ENCODE peak calls at places on chromosomes 7 and 10, in ten cellular contexts. One of them, this sample, is unnamed.

GRCh38 chr10:122152544-122152943 is 118.6 kb upstream of the BTBD16 start:
- DNase-seq in stimulated activated CD8-positive, alpha-beta memory T cell treated with anti-CD3 and anti-CD28 coated beads, Interleukin-4, amount 100 ng/mL, for 4 hours: no peak
- DNase-seq in cardiac muscle cell: no peak
- DNase-seq in AG10803: peak; percentile 91
- DNase-seq in T follicular helper cell: no peak
- DNase-seq in activated effector memory CD4-positive, alpha-beta T cell treated with Interleukin-2 at 50 U/mL for 16 hours: no peak
- DNase-seq in LoVo: no peak
- DNase-seq in CD8-positive, alpha-beta memory T cell: no peak
- DNase-seq in NCI-H1105: no peak
- DNase-seq in astrocyte: peak; percentile 59
- DNase-seq in this sample: no peak

GRCh38 chr7:75966209-75966961 is 28.0 kb downstream of the TMEM120A start:
- DNase-seq in T follicular helper cell: no peak
- DNase-seq in NCI-H1105: peak; percentile 66
- DNase-seq in activated effector memory CD4-positive, alpha-beta T cell treated with Interleukin-2 at 50 U/mL for 16 hours: no peak
- DNase-seq in CD8-positive, alpha-beta memory T cell: no peak
- DNase-seq in cardiac muscle cell: no peak
- DNase-seq in astrocyte: peak; percentile 50
- DNase-seq in stimulated activated CD8-positive, alpha-beta memory T cell treated with anti-CD3 and anti-CD28 coated beads, Interleukin-4, amount 100 ng/mL, for 4 hours: no peak
- DNase-seq in LoVo: no peak
- DNase-seq in AG10803: peak; percentile 81
- DNase-seq in this sample: no peak

GRCh38 chr10:22252286-22252800 is 34.5 kb upstream of the EBLN1 start:
- DNase-seq in activated effector memory CD4-positive, alpha-beta T cell treated with Interleukin-2 at 50 U/mL for 16 hours: peak; percentile 46
- DNase-seq in NCI-H1105: no peak
- DNase-seq in cardiac muscle cell: peak; percentile 44
- DNase-seq in stimulated activated CD8-positive, alpha-beta memory T cell treated with anti-CD3 and anti-CD28 coated beads, Interleukin-4, amount 100 ng/mL, for 4 hours: no peak
- DNase-seq in T follicular helper cell: no peak
- DNase-seq in LoVo: no peak
- DNase-seq in astrocyte: peak; percentile 46
- DNase-seq in AG10803: peak; percentile 44
- DNase-seq in CD8-positive, alpha-beta memory T cell: peak; percentile 16
- DNase-seq in this sample: no peak

GRCh38 chr10:122421747-122422146 is 32.7 kb upstream of the ARMS2 start:
- DNase-seq in AG10803: peak; percentile 24
- DNase-seq in activated effector memory CD4-positive, alpha-beta T cell treated with Interleukin-2 at 50 U/mL for 16 hours: no peak
- DNase-seq in LoVo: no peak
- DNase-seq in astrocyte: no peak
- DNase-seq in T follicular helper cell: no peak
- DNase-seq in cardiac muscle cell: no peak
- DNase-seq in CD8-positive, alpha-beta memory T cell: no peak
- DNase-seq in stimulated activated CD8-positive, alpha-beta memory T cell treated with anti-CD3 and anti-CD28 coated beads, Interleukin-4, amount 100 ng/mL, for 4 hours: no peak
- DNase-seq in NCI-H1105: no peak
- DNase-seq in this sample: no peak

GRCh38 chr10:71092812-71093391 is 119.5 kb upstream of the UNC5B start:
- DNase-seq in stimulated activated CD8-positive, alpha-beta memory T cell treated with anti-CD3 and anti-CD28 coated beads, Interleukin-4, amount 100 ng/mL, for 4 hours: no peak
- DNase-seq in LoVo: no peak
- DNase-seq in cardiac muscle cell: peak; percentile 42
- DNase-seq in T follicular helper cell: no peak
- DNase-seq in CD8-positive, alpha-beta memory T cell: no peak
- DNase-seq in AG10803: no peak
- DNase-seq in activated effector memory CD4-positive, alpha-beta T cell treated with Interleukin-2 at 50 U/mL for 16 hours: no peak
- DNase-seq in NCI-H1105: no peak
- DNase-seq in astrocyte: no peak
- DNase-seq in this sample: no peak

GRCh38 chr7:139246905-139247304 is 15.9 kb downstream of the UBN2 start:
- DNase-seq in T follicular helper cell: no peak
- DNase-seq in LoVo: no peak
- DNase-seq in NCI-H1105: no peak
- DNase-seq in AG10803: peak; percentile 76
- DNase-seq in astrocyte: peak; percentile 47
- DNase-seq in activated effector memory CD4-positive, alpha-beta T cell treated with Interleukin-2 at 50 U/mL for 16 hours: no peak
- DNase-seq in stimulated activated CD8-positive, alpha-beta memory T cell treated with anti-CD3 and anti-CD28 coated beads, Interleukin-4, amount 100 ng/mL, for 4 hours: no peak
- DNase-seq in CD8-positive, alpha-beta memory T cell: no peak
- DNase-seq in cardiac muscle cell: no peak
- DNase-seq in this sample: no peak

GRCh38 chr7:81094952-81095351 is 176.1 kb upstream of the SEMA3C start:
- DNase-seq in NCI-H1105: no peak
- DNase-seq in LoVo: no peak
- DNase-seq in astrocyte: no peak
- DNase-seq in AG10803: no peak
- DNase-seq in stimulated activated CD8-positive, alpha-beta memory T cell treated with anti-CD3 and anti-CD28 coated beads, Interleukin-4, amount 100 ng/mL, for 4 hours: no peak
- DNase-seq in activated effector memory CD4-positive, alpha-beta T cell treated with Interleukin-2 at 50 U/mL for 16 hours: no peak
- DNase-seq in T follicular helper cell: no peak
- DNase-seq in CD8-positive, alpha-beta memory T cell: no peak
- DNase-seq in cardiac muscle cell: no peak
- DNase-seq in this sample: no peak

GRCh38 chr7:30932562-30932961 is 20.9 kb downstream of the AQP1 start:
- DNase-seq in cardiac muscle cell: no peak
- DNase-seq in CD8-positive, alpha-beta memory T cell: no peak
- DNase-seq in T follicular helper cell: no peak
- DNase-seq in NCI-H1105: no peak
- DNase-seq in stimulated activated CD8-positive, alpha-beta memory T cell treated with anti-CD3 and anti-CD28 coated beads, Interleukin-4, amount 100 ng/mL, for 4 hours: no peak
- DNase-seq in activated effector memory CD4-positive, alpha-beta T cell treated with Interleukin-2 at 50 U/mL for 16 hours: no peak
- DNase-seq in astrocyte: no peak
- DNase-seq in LoVo: no peak
- DNase-seq in AG10803: no peak
- DNase-seq in this sample: no peak

GRCh38 chr7:21999896-22000295 is 54.2 kb upstream of the CDCA7L start:
- DNase-seq in NCI-H1105: no peak
- DNase-seq in LoVo: no peak
- DNase-seq in cardiac muscle cell: no peak
- DNase-seq in astrocyte: no peak
- DNase-seq in AG10803: peak; percentile 21
- DNase-seq in stimulated activated CD8-positive, alpha-beta memory T cell treated with anti-CD3 and anti-CD28 coated beads, Interleukin-4, amount 100 ng/mL, for 4 hours: no peak
- DNase-seq in activated effector memory CD4-positive, alpha-beta T cell treated with Interleukin-2 at 50 U/mL for 16 hours: no peak
- DNase-seq in T follicular helper cell: no peak
- DNase-seq in CD8-positive, alpha-beta memory T cell: no peak
- DNase-seq in this sample: no peak